ENCODE peak calls at places on chromosomes 3 and 15, in ten cellular contexts. One of them, this sample, is unnamed.

GRCh38 chr3:104805508-104805907 is 561.2 kb upstream of the ALCAM start:
- DNase-seq in T-helper 9 cell: no peak
- DNase-seq in NCI-H187 treated with DMSO at 0.1 percent for 48 hours: no peak
- DNase-seq in midbrain: no peak
- DNase-seq in renal cortical epithelial cell: no peak
- DNase-seq in NCI-H345: no peak
- DNase-seq in hippocampal formation: no peak
- DNase-seq in pancreas: no peak
- DNase-seq in M059J: no peak
- DNase-seq in activated CD4-positive, alpha-beta T cell treated with anti-CD3 and anti-CD28 coated beads, Interleukin-2, amount 50 U/mL, for 24 hours: no peak
- DNase-seq in this sample: no peak

GRCh38 chr3:55687526-55687925 is 200.4 kb upstream of the WNT5A start:
- DNase-seq in pancreas: no peak
- DNase-seq in activated CD4-positive, alpha-beta T cell treated with anti-CD3 and anti-CD28 coated beads, Interleukin-2, amount 50 U/mL, for 24 hours: no peak
- DNase-seq in T-helper 9 cell: no peak
- DNase-seq in renal cortical epithelial cell: peak
- DNase-seq in NCI-H345: no peak
- DNase-seq in midbrain: no peak
- DNase-seq in M059J: no peak
- DNase-seq in hippocampal formation: no peak
- DNase-seq in NCI-H187 treated with DMSO at 0.1 percent for 48 hours: no peak
- DNase-seq in this sample: no peak

GRCh38 chr3:184174646-184175492 is at the start of gene AP2M1:
- DNase-seq in activated CD4-positive, alpha-beta T cell treated with anti-CD3 and anti-CD28 coated beads, Interleukin-2, amount 50 U/mL, for 24 hours: peak
- DNase-seq in M059J: peak
- DNase-seq in NCI-H345: peak
- DNase-seq in NCI-H187 treated with DMSO at 0.1 percent for 48 hours: peak
- DNase-seq in pancreas: peak
- DNase-seq in renal cortical epithelial cell: peak
- DNase-seq in T-helper 9 cell: peak
- DNase-seq in midbrain: peak
- DNase-seq in hippocampal formation: peak
- DNase-seq in this sample: peak

GRCh38 chr15:87672309-87672897 is 584.1 kb downstream of the NTRK3 start:
- DNase-seq in pancreas: no peak
- DNase-seq in M059J: peak
- DNase-seq in NCI-H345: peak
- DNase-seq in hippocampal formation: no peak
- DNase-seq in NCI-H187 treated with DMSO at 0.1 percent for 48 hours: no peak
- DNase-seq in T-helper 9 cell: no peak
- DNase-seq in activated CD4-positive, alpha-beta T cell treated with anti-CD3 and anti-CD28 coated beads, Interleukin-2, amount 50 U/mL, for 24 hours: no peak
- DNase-seq in renal cortical epithelial cell: peak
- DNase-seq in midbrain: peak
- DNase-seq in this sample: no peak

GRCh38 chr3:114272271-114272670 is 21.6 kb upstream of the TIGIT start:
- DNase-seq in activated CD4-positive, alpha-beta T cell treated with anti-CD3 and anti-CD28 coated beads, Interleukin-2, amount 50 U/mL, for 24 hours: no peak
- DNase-seq in pancreas: no peak
- DNase-seq in NCI-H345: no peak
- DNase-seq in midbrain: no peak
- DNase-seq in renal cortical epithelial cell: peak
- DNase-seq in NCI-H187 treated with DMSO at 0.1 percent for 48 hours: no peak
- DNase-seq in T-helper 9 cell: no peak
- DNase-seq in hippocampal formation: no peak
- DNase-seq in M059J: no peak
- DNase-seq in this sample: no peak

GRCh38 chr15:43185161-43186002 is at the start of gene CCNDBP1:
- DNase-seq in pancreas: peak
- DNase-seq in renal cortical epithelial cell: peak
- DNase-seq in NCI-H345: peak
- DNase-seq in NCI-H187 treated with DMSO at 0.1 percent for 48 hours: peak
- DNase-seq in midbrain: peak
- DNase-seq in T-helper 9 cell: peak
- DNase-seq in activated CD4-positive, alpha-beta T cell treated with anti-CD3 and anti-CD28 coated beads, Interleukin-2, amount 50 U/mL, for 24 hours: peak
- DNase-seq in M059J: peak
- DNase-seq in hippocampal formation: peak
- DNase-seq in this sample: peak

GRCh38 chr3:135374571-135374970 is 579.5 kb downstream of the EPHB1 start:
- DNase-seq in NCI-H345: no peak
- DNase-seq in pancreas: no peak
- DNase-seq in T-helper 9 cell: no peak
- DNase-seq in hippocampal formation: no peak
- DNase-seq in activated CD4-positive, alpha-beta T cell treated with anti-CD3 and anti-CD28 coated beads, Interleukin-2, amount 50 U/mL, for 24 hours: no peak
- DNase-seq in renal cortical epithelial cell: no peak
- DNase-seq in NCI-H187 treated with DMSO at 0.1 percent for 48 hours: no peak
- DNase-seq in midbrain: no peak
- DNase-seq in M059J: no peak
- DNase-seq in this sample: no peak

GRCh38 chr15:62840518-62841268 is 201.9 kb upstream of the TPM1 start:
- DNase-seq in T-helper 9 cell: no peak
- DNase-seq in midbrain: no peak
- DNase-seq in NCI-H345: no peak
- DNase-seq in hippocampal formation: no peak
- DNase-seq in M059J: no peak
- DNase-seq in activated CD4-positive, alpha-beta T cell treated with anti-CD3 and anti-CD28 coated beads, Interleukin-2, amount 50 U/mL, for 24 hours: no peak
- DNase-seq in renal cortical epithelial cell: peak
- DNase-seq in pancreas: no peak
- DNase-seq in NCI-H187 treated with DMSO at 0.1 percent for 48 hours: no peak
- DNase-seq in this sample: no peak

GRCh38 chr15:84598250-84598649 is 2.6 kb upstream of the ZSCAN2 start:
- DNase-seq in hippocampal formation: no peak
- DNase-seq in NCI-H345: no peak
- DNase-seq in renal cortical epithelial cell: peak
- DNase-seq in midbrain: no peak
- DNase-seq in T-helper 9 cell: no peak
- DNase-seq in NCI-H187 treated with DMSO at 0.1 percent for 48 hours: no peak
- DNase-seq in pancreas: no peak
- DNase-seq in activated CD4-positive, alpha-beta T cell treated with anti-CD3 and anti-CD28 coated beads, Interleukin-2, amount 50 U/mL, for 24 hours: no peak
- DNase-seq in M059J: peak
- DNase-seq in this sample: no peak

GRCh38 chr15:81098884-81099601 is 35.0 kb upstream of the CFAP161 start:
- DNase-seq in NCI-H345: no peak
- DNase-seq in T-helper 9 cell: no peak
- DNase-seq in M059J: no peak
- DNase-seq in pancreas: no peak
- DNase-seq in midbrain: no peak
- DNase-seq in NCI-H187 treated with DMSO at 0.1 percent for 48 hours: no peak
- DNase-seq in hippocampal formation: no peak
- DNase-seq in activated CD4-positive, alpha-beta T cell treated with anti-CD3 and anti-CD28 coated beads, Interleukin-2, amount 50 U/mL, for 24 hours: no peak
- DNase-seq in renal cortical epithelial cell: no peak
- DNase-seq in this sample: no peak

GRCh38 chr3:23778451-23778850 is 27.3 kb upstream of the UBE2E1 start:
- DNase-seq in NCI-H345: no peak
- DNase-seq in M059J: peak
- DNase-seq in hippocampal formation: no peak
- DNase-seq in renal cortical epithelial cell: no peak
- DNase-seq in NCI-H187 treated with DMSO at 0.1 percent for 48 hours: no peak
- DNase-seq in pancreas: no peak
- DNase-seq in T-helper 9 cell: no peak
- DNase-seq in midbrain: no peak
- DNase-seq in activated CD4-positive, alpha-beta T cell treated with anti-CD3 and anti-CD28 coated beads, Interleukin-2, amount 50 U/mL, for 24 hours: no peak
- DNase-seq in this sample: no peak

GRCh38 chr3:39146611-39147373 is 6.6 kb downstream of the CSRNP1 start:
- DNase-seq in NCI-H345: no peak
- DNase-seq in activated CD4-positive, alpha-beta T cell treated with anti-CD3 and anti-CD28 coated beads, Interleukin-2, amount 50 U/mL, for 24 hours: peak
- DNase-seq in pancreas: peak
- DNase-seq in M059J: peak
- DNase-seq in hippocampal formation: peak
- DNase-seq in midbrain: no peak
- DNase-seq in renal cortical epithelial cell: peak
- DNase-seq in T-helper 9 cell: peak
- DNase-seq in NCI-H187 treated with DMSO at 0.1 percent for 48 hours: no peak
- DNase-seq in this sample: peak

GRCh38 chr15:80906159-80906775 is 83.4 kb downstream of the MESD start:
- DNase-seq in midbrain: no peak
- DNase-seq in NCI-H187 treated with DMSO at 0.1 percent for 48 hours: peak
- DNase-seq in activated CD4-positive, alpha-beta T cell treated with anti-CD3 and anti-CD28 coated beads, Interleukin-2, amount 50 U/mL, for 24 hours: no peak
- DNase-seq in hippocampal formation: no peak
- DNase-seq in renal cortical epithelial cell: peak
- DNase-seq in M059J: peak
- DNase-seq in pancreas: peak
- DNase-seq in NCI-H345: peak
- DNase-seq in T-helper 9 cell: no peak
- DNase-seq in this sample: peak

GRCh38 chr15:90165659-90166489 is 35.3 kb upstream of the SEMA4B start:
- DNase-seq in T-helper 9 cell: no peak
- DNase-seq in activated CD4-positive, alpha-beta T cell treated with anti-CD3 and anti-CD28 coated beads, Interleukin-2, amount 50 U/mL, for 24 hours: peak
- DNase-seq in NCI-H187 treated with DMSO at 0.1 percent for 48 hours: no peak
- DNase-seq in M059J: peak
- DNase-seq in pancreas: peak
- DNase-seq in NCI-H345: peak
- DNase-seq in hippocampal formation: no peak
- DNase-seq in renal cortical epithelial cell: peak
- DNase-seq in midbrain: no peak
- DNase-seq in this sample: peak

GRCh38 chr3:31974454-31974853 is 6.6 kb downstream of the OSBPL10 start:
- DNase-seq in NCI-H345: no peak
- DNase-seq in activated CD4-positive, alpha-beta T cell treated with anti-CD3 and anti-CD28 coated beads, Interleukin-2, amount 50 U/mL, for 24 hours: no peak
- DNase-seq in NCI-H187 treated with DMSO at 0.1 percent for 48 hours: no peak
- DNase-seq in renal cortical epithelial cell: peak
- DNase-seq in M059J: no peak
- DNase-seq in T-helper 9 cell: no peak
- DNase-seq in hippocampal formation: no peak
- DNase-seq in pancreas: no peak
- DNase-seq in midbrain: no peak
- DNase-seq in this sample: no peak

GRCh38 chr3:182568206-182568605 is 225.1 kb upstream of the ATP11B start:
- DNase-seq in pancreas: no peak
- DNase-seq in hippocampal formation: no peak
- DNase-seq in activated CD4-positive, alpha-beta T cell treated with anti-CD3 and anti-CD28 coated beads, Interleukin-2, amount 50 U/mL, for 24 hours: no peak
- DNase-seq in NCI-H345: no peak
- DNase-seq in M059J: peak
- DNase-seq in midbrain: no peak
- DNase-seq in renal cortical epithelial cell: no peak
- DNase-seq in NCI-H187 treated with DMSO at 0.1 percent for 48 hours: no peak
- DNase-seq in T-helper 9 cell: no peak
- DNase-seq in this sample: no peak

GRCh38 chr3:37272743-37273142 is 98.4 kb upstream of the LRRFIP2 start:
- DNase-seq in midbrain: no peak
- DNase-seq in NCI-H187 treated with DMSO at 0.1 percent for 48 hours: no peak
- DNase-seq in activated CD4-positive, alpha-beta T cell treated with anti-CD3 and anti-CD28 coated beads, Interleukin-2, amount 50 U/mL, for 24 hours: no peak
- DNase-seq in renal cortical epithelial cell: peak
- DNase-seq in NCI-H345: no peak
- DNase-seq in T-helper 9 cell: no peak
- DNase-seq in hippocampal formation: no peak
- DNase-seq in M059J: no peak
- DNase-seq in pancreas: no peak
- DNase-seq in this sample: no peak

GRCh38 chr15:74390552-74391288 is 23.3 kb upstream of the CYP11A1 start:
- DNase-seq in midbrain: no peak
- DNase-seq in pancreas: no peak
- DNase-seq in NCI-H345: no peak
- DNase-seq in T-helper 9 cell: no peak
- DNase-seq in hippocampal formation: no peak
- DNase-seq in NCI-H187 treated with DMSO at 0.1 percent for 48 hours: no peak
- DNase-seq in activated CD4-positive, alpha-beta T cell treated with anti-CD3 and anti-CD28 coated beads, Interleukin-2, amount 50 U/mL, for 24 hours: no peak
- DNase-seq in M059J: no peak
- DNase-seq in renal cortical epithelial cell: no peak
- DNase-seq in this sample: no peak

GRCh38 chr3:4981160-4981687 is 2.0 kb downstream of the BHLHE40 start:
- DNase-seq in midbrain: no peak
- DNase-seq in renal cortical epithelial cell: peak
- DNase-seq in pancreas: no peak
- DNase-seq in NCI-H345: no peak
- DNase-seq in T-helper 9 cell: no peak
- DNase-seq in hippocampal formation: no peak
- DNase-seq in activated CD4-positive, alpha-beta T cell treated with anti-CD3 and anti-CD28 coated beads, Interleukin-2, amount 50 U/mL, for 24 hours: no peak
- DNase-seq in NCI-H187 treated with DMSO at 0.1 percent for 48 hours: no peak
- DNase-seq in M059J: peak
- DNase-seq in this sample: no peak

GRCh38 chr15:42576776-42577175 is 1.4 kb downstream of the STARD9 start:
- DNase-seq in M059J: no peak
- DNase-seq in renal cortical epithelial cell: no peak
- DNase-seq in activated CD4-positive, alpha-beta T cell treated with anti-CD3 and anti-CD28 coated beads, Interleukin-2, amount 50 U/mL, for 24 hours: no peak
- DNase-seq in T-helper 9 cell: no peak
- DNase-seq in hippocampal formation: no peak
- DNase-seq in NCI-H187 treated with DMSO at 0.1 percent for 48 hours: no peak
- DNase-seq in pancreas: no peak
- DNase-seq in NCI-H345: no peak
- DNase-seq in midbrain: no peak
- DNase-seq in this sample: no peak

GRCh38 chr3:186107148-186108105 is 1.5 kb downstream of the ETV5 start:
- DNase-seq in renal cortical epithelial cell: no peak
- DNase-seq in T-helper 9 cell: peak
- DNase-seq in NCI-H345: peak
- DNase-seq in midbrain: peak
- DNase-seq in NCI-H187 treated with DMSO at 0.1 percent for 48 hours: peak
- DNase-seq in activated CD4-positive, alpha-beta T cell treated with anti-CD3 and anti-CD28 coated beads, Interleukin-2, amount 50 U/mL, for 24 hours: no peak
- DNase-seq in pancreas: peak
- DNase-seq in M059J: peak
- DNase-seq in hippocampal formation: peak
- DNase-seq in this sample: peak

GRCh38 chr3:55615694-55616310 is 128.7 kb upstream of the WNT5A start:
- DNase-seq in pancreas: no peak
- DNase-seq in NCI-H345: no peak
- DNase-seq in T-helper 9 cell: no peak
- DNase-seq in midbrain: no peak
- DNase-seq in hippocampal formation: no peak
- DNase-seq in renal cortical epithelial cell: no peak
- DNase-seq in NCI-H187 treated with DMSO at 0.1 percent for 48 hours: no peak
- DNase-seq in activated CD4-positive, alpha-beta T cell treated with anti-CD3 and anti-CD28 coated beads, Interleukin-2, amount 50 U/mL, for 24 hours: no peak
- DNase-seq in M059J: peak
- DNase-seq in this sample: no peak

GRCh38 chr3:190387578-190388213 is at the start of gene CLDN16:
- DNase-seq in T-helper 9 cell: no peak
- DNase-seq in M059J: no peak
- DNase-seq in hippocampal formation: no peak
- DNase-seq in pancreas: no peak
- DNase-seq in NCI-H345: no peak
- DNase-seq in activated CD4-positive, alpha-beta T cell treated with anti-CD3 and anti-CD28 coated beads, Interleukin-2, amount 50 U/mL, for 24 hours: no peak
- DNase-seq in midbrain: no peak
- DNase-seq in NCI-H187 treated with DMSO at 0.1 percent for 48 hours: no peak
- DNase-seq in renal cortical epithelial cell: peak
- DNase-seq in this sample: no peak

GRCh38 chr3:183298708-183299153 is 45.7 kb downstream of the B3GNT5 start:
- DNase-seq in renal cortical epithelial cell: peak
- DNase-seq in pancreas: peak
- DNase-seq in M059J: peak
- DNase-seq in NCI-H345: peak
- DNase-seq in hippocampal formation: peak
- DNase-seq in T-helper 9 cell: no peak
- DNase-seq in NCI-H187 treated with DMSO at 0.1 percent for 48 hours: no peak
- DNase-seq in midbrain: peak
- DNase-seq in activated CD4-positive, alpha-beta T cell treated with anti-CD3 and anti-CD28 coated beads, Interleukin-2, amount 50 U/mL, for 24 hours: no peak
- DNase-seq in this sample: peak

GRCh38 chr3:110623571-110623970 is 448.0 kb upstream of the NECTIN3 start:
- DNase-seq in activated CD4-positive, alpha-beta T cell treated with anti-CD3 and anti-CD28 coated beads, Interleukin-2, amount 50 U/mL, for 24 hours: no peak
- DNase-seq in hippocampal formation: no peak
- DNase-seq in NCI-H187 treated with DMSO at 0.1 percent for 48 hours: no peak
- DNase-seq in T-helper 9 cell: no peak
- DNase-seq in M059J: peak
- DNase-seq in midbrain: no peak
- DNase-seq in renal cortical epithelial cell: peak
- DNase-seq in NCI-H345: no peak
- DNase-seq in pancreas: no peak
- DNase-seq in this sample: no peak

GRCh38 chr3:5057857-5058324 is 64.2 kb upstream of the ARL8B start:
- DNase-seq in renal cortical epithelial cell: peak
- DNase-seq in M059J: peak
- DNase-seq in activated CD4-positive, alpha-beta T cell treated with anti-CD3 and anti-CD28 coated beads, Interleukin-2, amount 50 U/mL, for 24 hours: peak
- DNase-seq in NCI-H345: peak
- DNase-seq in hippocampal formation: peak
- DNase-seq in T-helper 9 cell: peak
- DNase-seq in midbrain: peak
- DNase-seq in pancreas: peak
- DNase-seq in NCI-H187 treated with DMSO at 0.1 percent for 48 hours: no peak
- DNase-seq in this sample: peak

GRCh38 chr3:129560931-129561594 is 18.1 kb downstream of the H1-8 start:
- DNase-seq in midbrain: peak
- DNase-seq in renal cortical epithelial cell: peak
- DNase-seq in hippocampal formation: no peak
- DNase-seq in activated CD4-positive, alpha-beta T cell treated with anti-CD3 and anti-CD28 coated beads, Interleukin-2, amount 50 U/mL, for 24 hours: no peak
- DNase-seq in NCI-H187 treated with DMSO at 0.1 percent for 48 hours: no peak
- DNase-seq in M059J: peak
- DNase-seq in NCI-H345: no peak
- DNase-seq in pancreas: no peak
- DNase-seq in T-helper 9 cell: no peak
- DNase-seq in this sample: no peak

GRCh38 chr3:172135185-172135584 is 95.8 kb downstream of the FNDC3B start:
- DNase-seq in M059J: no peak
- DNase-seq in pancreas: no peak
- DNase-seq in activated CD4-positive, alpha-beta T cell treated with anti-CD3 and anti-CD28 coated beads, Interleukin-2, amount 50 U/mL, for 24 hours: no peak
- DNase-seq in NCI-H345: no peak
- DNase-seq in midbrain: no peak
- DNase-seq in T-helper 9 cell: no peak
- DNase-seq in renal cortical epithelial cell: no peak
- DNase-seq in NCI-H187 treated with DMSO at 0.1 percent for 48 hours: no peak
- DNase-seq in hippocampal formation: no peak
- DNase-seq in this sample: peak